ENCODE peak calls at places on chromosome 11, in seven cellular contexts. U is H9; P is effector memory CD8-positive, alpha-beta T cell; X is NCI-H146; E is left ventricle myocardium inferior; S is substantia nigra; Y is GM12864. Q is an unnamed sample.

GRCh38 chr11:113133071-113133470 is 171.9 kb downstream of the NCAM1 start:
- DNase-seq in U (no peak), P (no peak), X (no peak), E (no peak), S (no peak), Y (no peak), Q (no peak)

GRCh38 chr11:124762624-124763155 is 600 bp upstream of the ESAM start:
- DNase-seq in U (peak; percentile 50), P (no peak), X (peak; percentile 37), E (no peak), S (no peak), Y (no peak), Q (no peak)

GRCh38 chr11:69280451-69280850 is 13.5 kb upstream of the MYEOV start:
- DNase-seq in U (no peak), P (no peak), X (no peak), E (no peak), S (no peak), Y (no peak), Q (no peak)

GRCh38 chr11:45026835-45027234 is 76.2 kb upstream of the TP53I11 start:
- DNase-seq in U (no peak), P (no peak), X (peak; percentile 77), E (no peak), S (no peak), Y (no peak), Q (no peak)

GRCh38 chr11:5624489-5625278 is at the start of gene TRIM34:
- DNase-seq in U (peak; percentile 67), P (peak; percentile 50), X (no peak), E (no peak), S (no peak), Y (peak; percentile 85), Q (peak; percentile 76)

GRCh38 chr11:30533445-30533947 is 52.7 kb downstream of the MPPED2 start:
- DNase-seq in U (no peak), P (no peak), X (no peak), E (no peak), S (no peak), Y (no peak), Q (no peak)

GRCh38 chr11:2471804-2472096 is 26.9 kb downstream of the KCNQ1 start:
- DNase-seq in U (no peak), P (no peak), X (no peak), E (no peak), S (no peak), Y (no peak), Q (no peak)

GRCh38 chr11:132941024-132941646 is 591.2 kb downstream of the OPCML start:
- DNase-seq in U (no peak), P (no peak), X (no peak), E (no peak), S (no peak), Y (no peak), Q (peak; percentile 66)

GRCh38 chr11:107563702-107564101 is 1.8 kb downstream of the ALKBH8 start:
- DNase-seq in U (no peak), P (peak; percentile 12), X (peak; percentile 19), E (no peak), S (no peak), Y (peak; percentile 33), Q (peak; percentile 52)